ENCODE peak calls at places on chromosomes 11 and 22, in five cellular contexts. Y, A, Z, K and I are unnamed samples.

GRCh38 chr11:70810131-70810530 is 411.8 kb downstream of the CTTN start:
- DNase-seq in Y (no peak), A (no peak), Z (no peak), K (no peak), I (no peak)

GRCh38 chr22:37643225-37643847 is 3.9 kb downstream of the SH3BP1 start:
- DNase-seq in Y (peak), A (peak), Z (peak), K (peak), I (peak)

GRCh38 chr11:12986194-12986898 is 22.8 kb upstream of the RASSF10 start:
- DNase-seq in Y (no peak), A (no peak), Z (no peak), K (no peak), I (no peak)

GRCh38 chr11:67376421-67376820 is 3.0 kb upstream of the CLCF1 start:
- DNase-seq in Y (no peak), A (no peak), Z (no peak), K (no peak), I (no peak)

GRCh38 chr11:74020537-74020936 is 11.7 kb upstream of the UCP3 start:
- DNase-seq in Y (no peak), A (no peak), Z (no peak), K (no peak), I (no peak)

GRCh38 chr11:77027275-77027674 is 6.9 kb upstream of the B3GNT6 start:
- DNase-seq in Y (no peak), A (peak), Z (no peak), K (no peak), I (no peak)

GRCh38 chr11:74008373-74009229 is at the start of gene UCP3:
- DNase-seq in Y (no peak), A (no peak), Z (no peak), K (no peak), I (no peak)

GRCh38 chr11:18171377-18172000 is 1.1 kb upstream of the MRGPRX4 start:
- DNase-seq in Y (no peak), A (peak), Z (no peak), K (no peak), I (no peak)

GRCh38 chr11:67271548-67272284 is 5.4 kb downstream of the GRK2 start:
- DNase-seq in Y (peak), A (no peak), Z (no peak), K (no peak), I (no peak)

GRCh38 chr11:34317038-34317360 is 40.8 kb downstream of the ABTB2 start:
- DNase-seq in Y (no peak), A (no peak), Z (no peak), K (no peak), I (no peak)

GRCh38 chr11:37557990-37558389 is 960.0 kb upstream of the RAG2 start:
- DNase-seq in Y (no peak), A (no peak), Z (no peak), K (no peak), I (no peak)

GRCh38 chr11:67585911-67586310 is 2.3 kb downstream of the GSTP1 start:
- DNase-seq in Y (no peak), A (no peak), Z (no peak), K (no peak), I (no peak)

GRCh38 chr11:120696597-120696996 is 185.0 kb downstream of the GRIK4 start:
- DNase-seq in Y (no peak), A (no peak), Z (no peak), K (no peak), I (no peak)
- TF ChIP-seq CTCF in Y (no peak), A (no peak), Z (no peak), K (peak), I (peak)

DNA sequence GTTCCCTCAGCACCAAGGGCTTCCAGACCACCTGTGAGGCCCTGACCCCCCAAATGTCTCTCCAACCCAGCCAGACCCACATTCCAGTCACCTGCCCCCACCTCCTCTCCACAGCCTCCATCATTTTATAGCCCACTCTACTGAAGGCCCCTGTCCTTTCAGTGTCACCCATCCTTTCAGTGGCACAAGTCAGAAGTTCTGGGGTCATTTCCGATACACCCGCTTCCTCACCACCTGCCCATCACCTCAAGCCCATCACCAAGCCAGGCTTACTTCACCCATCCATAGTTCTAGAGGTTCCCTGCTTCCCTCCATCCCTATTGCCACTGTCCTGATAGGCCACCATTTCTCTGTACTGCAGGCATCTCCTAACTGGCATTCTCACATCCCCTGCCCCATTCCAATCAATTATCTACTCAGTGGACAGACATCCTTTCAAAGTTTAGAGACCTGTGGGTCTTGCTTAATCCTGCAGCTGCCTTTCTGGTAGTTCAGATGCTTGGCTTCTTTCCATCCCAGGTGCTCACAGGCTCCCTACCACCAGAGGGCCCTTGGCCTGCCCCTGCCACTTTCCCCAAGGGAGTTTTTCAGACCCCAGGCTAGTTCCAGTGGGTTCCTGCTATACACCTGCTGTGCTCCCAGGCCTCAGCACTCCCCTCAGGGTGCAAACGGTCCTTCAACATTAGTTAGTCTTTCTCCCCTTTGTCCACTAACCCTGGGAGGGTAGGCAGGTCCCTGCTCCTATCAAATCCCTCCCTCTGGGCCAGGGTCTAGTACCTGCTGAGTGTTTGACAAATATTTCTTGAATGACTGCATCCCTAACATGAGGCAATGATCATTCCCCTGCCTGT is 7.6 kb downstream of the KCNQ1OT1 start:
- DNase-seq in Y (peak), A (no peak), Z (no peak), K (no peak), I (no peak)
- TF ChIP-seq CTCF in Y (peak), A (no peak), Z (no peak), K (peak), I (no peak)

GRCh38 chr11:45213316-45213665 is 66.9 kb downstream of the PRDM11 start:
- DNase-seq in Y (no peak), A (no peak), Z (no peak), K (no peak), I (no peak)

GRCh38 chr11:45210846-45211245 is 64.4 kb downstream of the PRDM11 start:
- DNase-seq in Y (no peak), A (no peak), Z (no peak), K (no peak), I (no peak)

GRCh38 chr11:45209904-45210699 is 63.7 kb downstream of the PRDM11 start:
- DNase-seq in Y (peak), A (peak), Z (no peak), K (peak), I (no peak)

GRCh38 chr11:45212566-45213315 is 66.3 kb downstream of the PRDM11 start:
- DNase-seq in Y (no peak), A (no peak), Z (no peak), K (no peak), I (no peak)

DNA sequence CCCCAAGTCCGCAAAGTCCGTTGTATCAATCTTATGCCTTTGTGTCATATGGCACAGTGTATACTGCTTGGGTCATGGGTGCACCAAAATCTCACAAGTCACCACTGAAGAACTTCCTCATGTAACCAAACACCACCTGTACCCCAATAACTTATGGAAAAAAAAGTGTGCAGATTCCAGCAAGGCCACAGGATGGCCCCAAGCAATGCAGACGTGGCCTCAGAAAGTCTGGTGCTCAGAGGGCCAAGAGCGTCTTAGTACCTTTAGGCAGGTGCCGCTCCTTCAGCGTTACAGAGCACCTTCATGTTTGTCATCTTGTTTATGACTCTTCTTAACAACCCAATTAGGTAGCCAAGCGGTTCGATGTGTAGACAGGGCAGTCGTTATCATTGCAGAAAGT is 65.3 kb downstream of the PRDM11 start:
- DNase-seq in Y (no peak), A (no peak), Z (no peak), K (no peak), I (no peak)
- TF ChIP-seq CTCF in Y (peak), A (no peak), Z (no peak), K (no peak), I (no peak)

GRCh38 chr11:94857337-94857736 is 89.2 kb downstream of the AMOTL1 start:
- DNase-seq in Y (no peak), A (no peak), Z (no peak), K (no peak), I (no peak)
- TF ChIP-seq CTCF in Y (no peak), A (no peak), Z (no peak), K (no peak), I (no peak)

GRCh38 chr11:59106363-59107336 is at the start of gene FAM111B:
- DNase-seq in Y (peak), A (peak), Z (peak), K (peak), I (peak)

GRCh38 chr11:59097113-59097708 is 9.8 kb upstream of the FAM111B start:
- DNase-seq in Y (peak), A (peak), Z (peak), K (peak), I (no peak)

DNA sequence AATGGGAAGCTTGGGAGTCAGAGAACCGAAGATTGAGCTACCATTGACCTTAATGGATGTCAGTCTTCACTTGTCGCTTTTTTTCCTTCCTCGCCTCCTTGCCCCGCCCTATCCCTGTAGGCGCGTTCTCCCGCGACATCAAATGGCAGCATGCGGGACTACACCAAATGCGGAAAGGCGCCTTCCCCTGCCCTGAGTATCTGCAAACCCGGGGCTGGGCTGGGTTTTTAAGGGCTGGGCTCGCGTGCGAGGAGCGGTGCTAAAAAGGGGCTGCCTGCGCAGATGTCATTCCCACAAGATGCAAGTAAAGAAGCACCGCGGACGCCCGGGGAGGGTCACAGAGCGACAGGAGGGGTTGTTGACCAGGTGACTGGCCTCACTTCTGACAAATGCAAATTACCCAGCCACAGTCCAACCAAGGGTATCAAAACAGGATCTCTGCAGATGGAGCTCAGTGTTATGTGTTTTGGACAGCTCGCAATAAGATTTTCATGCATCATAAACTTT is 4.7 kb upstream of the FAM111B start:
- DNase-seq in Y (peak), A (peak), Z (peak), K (peak), I (peak)
- TF ChIP-seq CTCF in Y (peak), A (peak), Z (peak), K (peak), I (peak)

GRCh38 chr22:35023692-35024363 is 42.1 kb upstream of the ISX start:
- DNase-seq in Y (peak), A (peak), Z (peak), K (peak), I (peak)
- TF ChIP-seq CTCF in Y (peak), A (peak), Z (peak), K (peak), I (peak)

GRCh38 chr11:1567052-1567720 is 4.9 kb downstream of the DUSP8 start:
- DNase-seq in Y (peak), A (peak), Z (no peak), K (no peak), I (no peak)

GRCh38 chr11:1567721-1568100 is 4.4 kb downstream of the DUSP8 start:
- DNase-seq in Y (no peak), A (no peak), Z (no peak), K (no peak), I (no peak)

GRCh38 chr11:1565904-1566247 is 6.2 kb downstream of the DUSP8 start:
- DNase-seq in Y (no peak), A (no peak), Z (no peak), K (no peak), I (no peak)

GRCh38 chr11:1565173-1565903 is 6.7 kb downstream of the DUSP8 start:
- DNase-seq in Y (no peak), A (no peak), Z (no peak), K (no peak), I (no peak)

GRCh38 chr11:1566381-1567051 is 5.6 kb downstream of the DUSP8 start:
- DNase-seq in Y (no peak), A (peak), Z (no peak), K (no peak), I (no peak)
- TF ChIP-seq CTCF in Y (no peak), A (no peak), Z (no peak), K (peak), I (no peak)